ENCODE peak calls at places on chromosomes 11 and 22, in five cellular contexts. B is psoas muscle; D is upper lobe of right lung; K is A549; R is CD4-positive, CD25-positive, alpha-beta regulatory T cell. Q is an unnamed sample.

GRCh38 chr11:93720522-93720921 is 20.8 kb downstream of the TAF1D start:
- DNase-seq in D (no peak), R (no peak), B (no peak), K (no peak), Q (no peak)

GRCh38 chr11:84947970-84948600 is 679.1 kb downstream of the DLG2 start:
- DNase-seq in B (no peak), D (no peak), R (no peak), K (no peak), Q (no peak)

GRCh38 chr11:58832246-58832645 is 12.3 kb downstream of the GLYATL2 start:
- DNase-seq in R (no peak), K (no peak), B (no peak), D (no peak), Q (no peak)

GRCh38 chr11:1541474-1542204 is 30.4 kb downstream of the DUSP8 start:
- DNase-seq in K (no peak), B (no peak), D (no peak), R (no peak), Q (no peak)

GRCh38 chr11:121464352-121464946 is 11.7 kb upstream of the SORL1-AS1 start:
- DNase-seq in K (peak; percentile 47), D (no peak), R (peak; percentile 87), B (peak; percentile 53), Q (no peak)

GRCh38 chr11:79762271-79762935 is 321.6 kb upstream of the TENM4 start:
- DNase-seq in R (no peak), K (no peak), B (no peak), D (no peak), Q (peak; percentile 42)

GRCh38 chr11:46534713-46535112 is 59.1 kb downstream of the AMBRA1 start:
- DNase-seq in R (no peak), K (no peak), D (no peak), B (no peak), Q (no peak)

GRCh38 chr11:12249590-12250260 is 127.6 kb upstream of the PARVA start:
- DNase-seq in B (no peak), D (no peak), R (no peak), K (no peak), Q (peak; percentile 86)

GRCh38 chr22:27253541-27253940 is 548.0 kb downstream of the MN1 start:
- DNase-seq in B (no peak), R (no peak), D (no peak), K (no peak), Q (no peak)

GRCh38 chr11:34002420-34002819 is 49.1 kb upstream of the CAPRIN1 start:
- DNase-seq in R (no peak), K (no peak), B (no peak), D (no peak), Q (peak; percentile 70)

GRCh38 chr22:35367331-35367886 is 13.5 kb upstream of the HMOX1 start:
- DNase-seq in D (peak; percentile 66), K (no peak), R (no peak), B (no peak), Q (peak; percentile 3)

GRCh38 chr22:19114984-19115552 is 7.1 kb downstream of the DGCR2 start:
- DNase-seq in D (peak; percentile 58), B (no peak), K (no peak), R (no peak), Q (no peak)

GRCh38 chr11:70270877-70271634 is 566 bp downstream of the PPFIA1 start:
- DNase-seq in K (peak; percentile 58), R (peak; percentile 42), B (peak; percentile 56), D (peak; percentile 81), Q (peak; percentile 75)

GRCh38 chr22:27641049-27641790 is 160.3 kb downstream of the MN1 start:
- DNase-seq in B (no peak), K (no peak), D (no peak), R (no peak), Q (peak; percentile 24)

GRCh38 chr11:86395061-86395551 is 20.4 kb downstream of the CCDC81 start:
- DNase-seq in B (no peak), K (no peak), D (no peak), R (no peak), Q (no peak)